ENCODE peak calls at places on chromosome 16, in six cellular contexts. D is HCT116, C is GM12878, V is H1, A is HepG2, Q is SK-N-SH. O is an unnamed sample.

GRCh38 chr16:62585041-62585545 is 548.9 kb upstream of the CDH8 start:
- DNase-seq in C (no peak), A (no peak), V (no peak), D (no peak), Q (no peak), O (no peak)

GRCh38 chr16:25256821-25257503 is 683 bp downstream of the ZKSCAN2 start:
- DNase-seq in A (peak; percentile 40), C (no peak), D (no peak), V (no peak), Q (peak; percentile 58), O (peak; percentile 27)

GRCh38 chr16:84730406-84731106 is 30.8 kb downstream of the USP10 start:
- DNase-seq in Q (peak; percentile 50), A (peak; percentile 74), D (peak; percentile 75), C (no peak), V (peak; percentile 14), O (no peak)

GRCh38 chr16:10919003-10919351 is 23.3 kb downstream of the DEXI start:
- DNase-seq in V (no peak), D (no peak), A (no peak), Q (no peak), C (no peak), O (no peak)

GRCh38 chr16:85916141-85916890 is 17.4 kb downstream of the IRF8 start:
- DNase-seq in Q (no peak), V (no peak), D (no peak), A (peak; percentile 62), C (no peak), O (no peak)

GRCh38 chr16:23267647-23268046 is 34.5 kb upstream of the SCNN1B start:
- DNase-seq in Q (no peak), D (no peak), V (no peak), C (no peak), A (no peak), O (no peak)

GRCh38 chr16:27703121-27703520 is 153.2 kb downstream of the KATNIP start:
- DNase-seq in Q (no peak), A (no peak), D (no peak), C (no peak), V (no peak), O (no peak)

GRCh38 chr16:84955427-84955826 is 55.9 kb downstream of the ZDHHC7 start:
- DNase-seq in C (no peak), Q (no peak), A (no peak), V (no peak), D (no peak), O (no peak)

GRCh38 chr16:86809458-86809955 is 231.2 kb downstream of the FOXL1 start:
- DNase-seq in Q (no peak), C (no peak), A (no peak), D (no peak), V (no peak), O (peak; percentile 59)

GRCh38 chr16:25916091-25916490 is 224.3 kb downstream of the HS3ST4 start:
- DNase-seq in C (no peak), A (no peak), D (no peak), Q (no peak), V (no peak), O (no peak)

GRCh38 chr16:75714661-75715060 is 11.6 kb downstream of the CPHXL start:
- DNase-seq in D (no peak), V (no peak), C (no peak), A (no peak), Q (no peak), O (no peak)

GRCh38 chr16:56691885-56692284 is 9.6 kb downstream of the MT1X start:
- DNase-seq in A (peak; percentile 77), C (no peak), Q (no peak), D (peak; percentile 66), V (no peak), O (no peak)

GRCh38 chr16:17251496-17251895 is 219.3 kb downstream of the XYLT1 start:
- DNase-seq in Q (no peak), A (no peak), C (no peak), D (no peak), V (no peak), O (no peak)

GRCh38 chr16:89098767-89099430 is 5.2 kb downstream of the ACSF3 start:
- DNase-seq in Q (no peak), D (no peak), V (no peak), A (no peak), C (no peak), O (no peak)

GRCh38 chr16:11583889-11584565 is 2.7 kb downstream of the LITAF start:
- DNase-seq in C (no peak), D (no peak), V (no peak), Q (no peak), A (peak; percentile 52), O (no peak)

GRCh38 chr16:19108409-19109287 is 5.1 kb upstream of the ITPRIPL2 start:
- DNase-seq in Q (no peak), C (no peak), V (no peak), D (no peak), A (peak; percentile 95), O (no peak)

GRCh38 chr16:35881654-35882053 is 2422.2 kb downstream of the TP53TG3F start:
- DNase-seq in C (no peak), V (no peak), A (no peak), Q (no peak), D (no peak), O (no peak)

GRCh38 chr16:89113152-89113547 is 19.5 kb downstream of the ACSF3 start:
- DNase-seq in Q (no peak), A (no peak), C (no peak), D (no peak), V (no peak), O (no peak)

GRCh38 chr16:77585379-77585778 is 136.9 kb upstream of the NUDT7 start:
- DNase-seq in C (no peak), Q (no peak), V (no peak), A (no peak), D (no peak), O (no peak)

GRCh38 chr16:56238188-56238587 is 46.9 kb downstream of the GNAO1 start:
- DNase-seq in C (no peak), Q (no peak), A (no peak), V (no peak), D (no peak), O (no peak)

GRCh38 chr16:11783319-11784047 is 13.6 kb downstream of the ZC3H7A start:
- DNase-seq in V (no peak), D (no peak), A (no peak), C (peak; percentile 89), Q (no peak), O (no peak)

GRCh38 chr16:79483336-79483735 is 117.2 kb downstream of the MAF start:
- DNase-seq in C (no peak), Q (no peak), V (no peak), D (no peak), A (no peak), O (no peak)

GRCh38 chr16:21698169-21699032 is 34.6 kb downstream of the OTOA start:
- DNase-seq in A (no peak), Q (no peak), V (no peak), D (no peak), C (no peak), O (no peak)

GRCh38 chr16:31693733-31694132 is 166.0 kb downstream of the AHSP start:
- DNase-seq in Q (no peak), C (no peak), A (no peak), V (no peak), D (no peak), O (no peak)

GRCh38 chr16:67934306-67935095 is 2.1 kb downstream of the PSMB10 start:
- DNase-seq in A (no peak), V (no peak), Q (peak; percentile 54), C (no peak), D (no peak), O (no peak)
- H3K27ac ChIP-seq in A (peak overlapping the region; percentile 35), V (no peak overlapping the region), Q (no peak overlapping the region), C (no peak overlapping the region), D (peak overlapping the region; percentile 62), O (peak overlapping the region; percentile 93)

GRCh38 chr16:71758293-71758760 is 33.8 kb upstream of the PHLPP2 start:
- DNase-seq in A (peak; percentile 41), D (no peak), C (no peak), Q (no peak), V (no peak), O (no peak)

GRCh38 chr16:71761097-71761496 is 36.6 kb upstream of the PHLPP2 start:
- DNase-seq in V (no peak), D (no peak), A (no peak), C (no peak), Q (no peak), O (no peak)

GRCh38 chr16:71767060-71767900 is 41.4 kb downstream of the AP1G1 start:
- DNase-seq in Q (no peak), C (no peak), V (no peak), A (no peak), D (no peak), O (no peak)

GRCh38 chr16:71762186-71762585 is 37.7 kb upstream of the PHLPP2 start:
- DNase-seq in Q (no peak), C (no peak), V (no peak), D (no peak), A (no peak), O (no peak)
- TF ChIP-seq SIN3A in Q (no peak), C (no peak), V (no peak), D (no peak), A (no peak), O (no peak)

GRCh38 chr16:4401094-4401501 is 15.3 kb downstream of the CORO7 start:
- DNase-seq in V (no peak), C (no peak), A (no peak), D (no peak), Q (no peak), O (no peak)

GRCh38 chr16:4404247-4404966 is 12.0 kb downstream of the CORO7 start:
- DNase-seq in C (no peak), V (peak; percentile 93), D (no peak), Q (peak; percentile 80), A (peak; percentile 51), O (no peak)

GRCh38 chr16:4402439-4403132 is 13.8 kb downstream of the CORO7 start:
- DNase-seq in V (peak; percentile 97), D (peak; percentile 35), Q (peak; percentile 96), C (no peak), A (peak; percentile 45), O (no peak)

GRCh38 chr16:4403133-4403949 is 13.1 kb downstream of the CORO7 start:
- DNase-seq in D (no peak), Q (no peak), A (no peak), V (no peak), C (no peak), O (no peak)

DNA sequence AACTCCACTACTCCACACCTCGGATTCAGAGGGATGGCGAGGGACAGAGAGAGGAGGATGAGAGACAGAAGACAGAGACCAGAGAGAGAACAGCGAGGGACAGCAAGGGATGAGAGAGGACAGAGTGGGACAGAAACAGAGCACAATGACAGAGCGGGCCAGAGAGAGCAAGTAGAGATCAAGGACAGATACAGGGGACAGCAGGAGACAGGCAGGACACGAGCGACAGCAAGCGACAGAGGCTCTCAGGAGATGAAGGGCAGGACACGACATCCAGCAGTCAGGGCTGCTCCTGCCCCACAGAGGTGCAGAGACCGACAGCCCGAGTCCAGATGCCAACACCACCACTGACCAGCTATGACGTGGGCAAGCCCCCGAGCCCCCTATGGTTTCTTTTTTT is 14.9 kb downstream of the CORO7 start:
- DNase-seq in C (no peak), A (no peak), Q (peak; percentile 69), D (no peak), V (no peak), O (no peak)
- H3K27ac ChIP-seq in C (no peak overlapping the region), A (no peak overlapping the region), Q (no peak overlapping the region), D (no peak overlapping the region), V (no peak overlapping the region), O (no peak overlapping the region)

DNA sequence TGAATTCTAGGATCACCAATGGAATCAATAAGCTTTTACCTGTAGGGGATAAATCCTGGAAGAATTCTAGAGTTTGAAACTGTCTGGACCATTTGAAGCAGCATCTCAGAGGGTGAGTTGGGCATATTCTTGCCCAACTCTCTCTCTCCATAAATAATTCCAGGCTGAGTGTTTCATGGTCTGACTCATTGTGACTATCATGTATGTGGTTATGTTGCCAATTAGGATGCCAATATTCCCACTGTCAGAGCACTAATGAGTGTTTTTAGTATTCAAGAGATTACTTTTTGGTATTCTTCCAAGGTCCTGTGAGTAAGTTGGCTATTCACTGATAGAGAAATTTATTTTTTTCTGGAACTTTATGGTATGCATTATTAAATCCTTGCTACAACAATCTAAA is 456.9 kb downstream of the TOX3 start:
- DNase-seq in V (no peak), D (no peak), Q (no peak), A (no peak), C (no peak), O (no peak)
- TF ChIP-seq SIN3A in V (no peak), D (no peak), Q (no peak), A (no peak), C (no peak), O (no peak)

O was measured in Panc1.